ENCODE peak calls at places on chromosomes 3 and 15, in four cellular contexts. One of them, this sample, is unnamed.

GRCh38 chr3:60759439-60759838 is 491.8 kb downstream of the FHIT start:
- DNase-seq in sigmoid colon: no peak
- DNase-seq in GM12891: no peak
- DNase-seq in transverse colon: no peak
- DNase-seq in this sample: no peak

GRCh38 chr15:84725001-84725491 is 9.1 kb upstream of the SEC11A start:
- DNase-seq in transverse colon: no peak
- DNase-seq in sigmoid colon: no peak
- DNase-seq in GM12891: no peak
- DNase-seq in this sample: no peak

GRCh38 chr3:41041899-41042298 is 157.4 kb upstream of the CTNNB1 start:
- DNase-seq in sigmoid colon: no peak
- DNase-seq in GM12891: no peak
- DNase-seq in transverse colon: no peak
- DNase-seq in this sample: no peak

GRCh38 chr3:69326821-69327433 is 59.0 kb downstream of the FRMD4B start:
- DNase-seq in GM12891: peak; percentile 23
- DNase-seq in sigmoid colon: no peak
- DNase-seq in transverse colon: no peak
- DNase-seq in this sample: no peak

GRCh38 chr15:51678081-51678480 is 3.2 kb upstream of the SCG3 start:
- DNase-seq in sigmoid colon: no peak
- DNase-seq in transverse colon: no peak
- DNase-seq in GM12891: no peak
- DNase-seq in this sample: no peak

GRCh38 chr15:72685301-72685924 is 569 bp downstream of the HIGD2B start:
- DNase-seq in transverse colon: no peak
- DNase-seq in GM12891: no peak
- DNase-seq in sigmoid colon: no peak
- DNase-seq in this sample: no peak

GRCh38 chr15:28989239-28989830 is 103.6 kb downstream of the APBA2 start:
- DNase-seq in GM12891: no peak
- DNase-seq in transverse colon: no peak
- DNase-seq in sigmoid colon: no peak
- DNase-seq in this sample: no peak

GRCh38 chr3:30689202-30689641 is 82.8 kb downstream of the TGFBR2 start:
- DNase-seq in sigmoid colon: no peak
- DNase-seq in GM12891: no peak
- DNase-seq in transverse colon: peak; percentile 51
- DNase-seq in this sample: no peak

GRCh38 chr3:123808812-123809211 is 75.3 kb downstream of the MYLK start:
- DNase-seq in transverse colon: no peak
- DNase-seq in GM12891: no peak
- DNase-seq in sigmoid colon: no peak
- DNase-seq in this sample: no peak

GRCh38 chr3:126064627-126065258 is 19.2 kb downstream of the SLC41A3 start:
- DNase-seq in GM12891: no peak
- DNase-seq in transverse colon: peak; percentile 22
- DNase-seq in sigmoid colon: no peak
- DNase-seq in this sample: no peak

GRCh38 chr15:39554746-39555387 is 26.0 kb upstream of the THBS1 start:
- DNase-seq in GM12891: no peak
- DNase-seq in transverse colon: no peak
- DNase-seq in sigmoid colon: no peak
- DNase-seq in this sample: no peak

GRCh38 chr3:120642368-120642948 is 39.6 kb downstream of the HGD start:
- DNase-seq in GM12891: no peak
- DNase-seq in sigmoid colon: no peak
- DNase-seq in transverse colon: no peak
- DNase-seq in this sample: no peak

GRCh38 chr3:170352936-170353335 is 4.6 kb upstream of the SKIL start:
- DNase-seq in GM12891: no peak
- DNase-seq in sigmoid colon: no peak
- DNase-seq in transverse colon: no peak
- DNase-seq in this sample: no peak

GRCh38 chr15:63256433-63256884 is 20.9 kb upstream of the APH1B start:
- DNase-seq in sigmoid colon: no peak
- DNase-seq in transverse colon: no peak
- DNase-seq in GM12891: no peak
- DNase-seq in this sample: no peak

GRCh38 chr15:38612159-38612863 is 47.7 kb upstream of the RASGRP1 start:
- DNase-seq in transverse colon: no peak
- DNase-seq in GM12891: no peak
- DNase-seq in sigmoid colon: no peak
- DNase-seq in this sample: no peak

GRCh38 chr3:16060945-16061344 is 113.5 kb upstream of the GALNT15 start:
- DNase-seq in GM12891: no peak
- DNase-seq in sigmoid colon: peak; percentile 86
- DNase-seq in transverse colon: no peak
- DNase-seq in this sample: no peak

GRCh38 chr3:122973893-122974615 is 53.5 kb downstream of the SEMA5B start:
- DNase-seq in GM12891: no peak
- DNase-seq in transverse colon: no peak
- DNase-seq in sigmoid colon: no peak
- DNase-seq in this sample: no peak

GRCh38 chr3:56053727-56054126 is 414.5 kb downstream of the ERC2 start:
- DNase-seq in sigmoid colon: no peak
- DNase-seq in transverse colon: no peak
- DNase-seq in GM12891: no peak
- DNase-seq in this sample: no peak

GRCh38 chr15:52496776-52497470 is 31.8 kb downstream of the MYO5A start:
- DNase-seq in sigmoid colon: no peak
- DNase-seq in transverse colon: no peak
- DNase-seq in GM12891: no peak
- DNase-seq in this sample: no peak

GRCh38 chr15:50907866-50908208 is 646 bp upstream of the AP4E1 start:
- DNase-seq in transverse colon: peak; percentile 46
- DNase-seq in GM12891: no peak
- DNase-seq in sigmoid colon: no peak
- DNase-seq in this sample: no peak

GRCh38 chr15:58401276-58401675 is 30.5 kb upstream of the LIPC start:
- DNase-seq in GM12891: no peak
- DNase-seq in transverse colon: no peak
- DNase-seq in sigmoid colon: no peak
- DNase-seq in this sample: no peak

GRCh38 chr3:16609927-16610580 is 4.8 kb upstream of the DAZL start:
- DNase-seq in transverse colon: no peak
- DNase-seq in sigmoid colon: peak; percentile 73
- DNase-seq in GM12891: no peak
- DNase-seq in this sample: no peak

GRCh38 chr3:195156286-195156890 is 114.6 kb downstream of the XXYLT1 start:
- DNase-seq in GM12891: no peak
- DNase-seq in transverse colon: no peak
- DNase-seq in sigmoid colon: no peak
- DNase-seq in this sample: no peak

GRCh38 chr15:66573719-66574641 is 8.2 kb upstream of the LCTL start:
- DNase-seq in GM12891: no peak
- DNase-seq in transverse colon: no peak
- DNase-seq in sigmoid colon: peak; percentile 25
- DNase-seq in this sample: no peak

GRCh38 chr3:126752303-126753190 is 48.5 kb downstream of the CHCHD6 start:
- DNase-seq in GM12891: peak; percentile 61
- DNase-seq in transverse colon: peak; percentile 74
- DNase-seq in sigmoid colon: peak; percentile 85
- DNase-seq in this sample: peak; percentile 72

GRCh38 chr3:123071146-123071545 is 4.3 kb downstream of the PDIA5 start:
- DNase-seq in sigmoid colon: no peak
- DNase-seq in GM12891: no peak
- DNase-seq in transverse colon: no peak
- DNase-seq in this sample: no peak

GRCh38 chr3:66453525-66454463 is 47.0 kb downstream of the LRIG1 start:
- DNase-seq in GM12891: no peak
- DNase-seq in transverse colon: no peak
- DNase-seq in sigmoid colon: no peak
- DNase-seq in this sample: no peak

GRCh38 chr3:66450389-66451022 is 50.3 kb downstream of the LRIG1 start:
- DNase-seq in sigmoid colon: peak; percentile 90
- DNase-seq in transverse colon: peak; percentile 57
- DNase-seq in GM12891: no peak
- DNase-seq in this sample: no peak

GRCh38 chr3:66454464-66454859 is 46.4 kb downstream of the LRIG1 start:
- DNase-seq in GM12891: no peak
- DNase-seq in transverse colon: no peak
- DNase-seq in sigmoid colon: no peak
- DNase-seq in this sample: no peak

GRCh38 chr3:66449411-66449931 is 51.4 kb downstream of the LRIG1 start:
- DNase-seq in GM12891: no peak
- DNase-seq in sigmoid colon: peak; percentile 70
- DNase-seq in transverse colon: no peak
- DNase-seq in this sample: no peak

GRCh38 chr3:66452247-66453040 is 48.4 kb downstream of the LRIG1 start:
- DNase-seq in sigmoid colon: no peak
- DNase-seq in GM12891: no peak
- DNase-seq in transverse colon: no peak
- DNase-seq in this sample: no peak
- TF ChIP-seq POLR2AphosphoS5 in sigmoid colon: no peak
- TF ChIP-seq POLR2AphosphoS5 in GM12891: no peak
- TF ChIP-seq POLR2AphosphoS5 in transverse colon: no peak
- TF ChIP-seq POLR2AphosphoS5 in this sample: no peak

GRCh38 chr15:91982401-91982800 is 128.9 kb downstream of the SLCO3A1 start:
- DNase-seq in transverse colon: no peak
- DNase-seq in GM12891: no peak
- DNase-seq in sigmoid colon: no peak
- DNase-seq in this sample: no peak

GRCh38 chr15:91985297-91985696 is 131.8 kb downstream of the SLCO3A1 start:
- DNase-seq in transverse colon: no peak
- DNase-seq in sigmoid colon: no peak
- DNase-seq in GM12891: no peak
- DNase-seq in this sample: no peak

GRCh38 chr15:91981802-91982201 is 128.3 kb downstream of the SLCO3A1 start:
- DNase-seq in GM12891: no peak
- DNase-seq in sigmoid colon: no peak
- DNase-seq in transverse colon: no peak
- DNase-seq in this sample: no peak

GRCh38 chr15:91980502-91981267 is 127.2 kb downstream of the SLCO3A1 start:
- DNase-seq in GM12891: no peak
- DNase-seq in transverse colon: no peak
- DNase-seq in sigmoid colon: no peak
- DNase-seq in this sample: no peak

DNA sequence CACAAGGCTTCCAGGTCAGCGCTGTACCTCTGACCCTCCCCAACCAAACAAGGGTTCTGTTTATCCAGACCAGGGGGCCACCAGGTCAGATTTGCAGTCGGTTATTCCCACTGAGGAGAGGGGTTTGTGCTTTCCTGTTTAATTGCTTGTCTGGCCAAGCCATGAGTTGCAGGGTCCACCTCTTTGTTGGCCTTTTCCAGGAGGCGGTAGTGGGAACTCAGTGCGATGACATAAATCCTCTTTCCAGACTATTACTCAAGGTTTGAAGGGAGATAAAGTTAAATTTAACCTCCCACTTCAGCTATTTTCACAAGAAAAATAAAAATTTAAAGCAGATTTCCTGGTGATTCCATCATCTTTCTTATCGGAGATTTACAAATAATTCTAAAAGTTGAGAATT is 130.5 kb downstream of the SLCO3A1 start:
- DNase-seq in sigmoid colon: no peak
- DNase-seq in GM12891: no peak
- DNase-seq in transverse colon: no peak
- DNase-seq in this sample: no peak
- TF ChIP-seq POLR2AphosphoS5 in sigmoid colon: no peak
- TF ChIP-seq POLR2AphosphoS5 in GM12891: no peak
- TF ChIP-seq POLR2AphosphoS5 in transverse colon: no peak
- TF ChIP-seq POLR2AphosphoS5 in this sample: no peak

DNA sequence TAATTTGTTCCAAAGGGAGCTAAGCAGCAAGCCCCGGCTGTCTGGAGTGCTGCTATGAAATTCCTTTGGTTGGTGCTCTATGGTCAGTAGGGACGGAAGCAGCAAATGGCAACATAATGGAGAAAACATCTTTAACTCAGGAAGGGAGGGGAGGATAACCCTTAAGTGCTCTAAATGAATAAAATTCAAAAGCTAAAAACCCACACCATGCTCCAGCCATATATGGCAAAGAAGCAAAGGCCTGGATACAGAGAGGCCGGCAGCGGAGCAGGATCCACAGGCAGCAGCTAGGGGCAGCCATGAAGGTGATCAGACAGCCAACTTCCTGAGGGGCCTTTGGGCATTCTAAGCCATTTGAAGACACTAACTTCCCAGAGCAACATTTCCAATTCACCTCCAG is 38.9 kb downstream of the IL17RD start:
- DNase-seq in GM12891: no peak
- DNase-seq in sigmoid colon: no peak
- DNase-seq in transverse colon: no peak
- DNase-seq in this sample: no peak
- TF ChIP-seq POLR2AphosphoS5 in GM12891: no peak
- TF ChIP-seq POLR2AphosphoS5 in sigmoid colon: no peak
- TF ChIP-seq POLR2AphosphoS5 in transverse colon: no peak
- TF ChIP-seq POLR2AphosphoS5 in this sample: no peak

GRCh38 chr3:142022381-142022780 is 127.0 kb downstream of the TFDP2 start:
- DNase-seq in GM12891: no peak
- DNase-seq in transverse colon: no peak
- DNase-seq in sigmoid colon: no peak
- DNase-seq in this sample: no peak
- TF ChIP-seq POLR2AphosphoS5 in GM12891: no peak
- TF ChIP-seq POLR2AphosphoS5 in transverse colon: no peak
- TF ChIP-seq POLR2AphosphoS5 in sigmoid colon: no peak
- TF ChIP-seq POLR2AphosphoS5 in this sample: no peak